ENCODE peak calls at places on chromosomes 6 and 20, in seven cellular contexts. U, J, G, X, Q, S and D are unnamed samples.

GRCh38 chr6:84252140-84252539 is 24.7 kb upstream of the CEP162 start:
- DNase-seq in U (no peak), J (no peak), G (no peak), X (peak), Q (no peak), S (no peak), D (no peak)

GRCh38 chr6:127518710-127519468 is at the start of gene MTCL3:
- DNase-seq in U (no peak), J (peak), G (peak), X (peak), Q (peak), S (peak), D (peak)

GRCh38 chr6:25637946-25638345 is 14.1 kb upstream of the SCGN start:
- DNase-seq in U (no peak), J (peak), G (no peak), X (no peak), Q (no peak), S (peak), D (no peak)

GRCh38 chr6:85360794-85361642 is 88.9 kb upstream of the NT5E start:
- DNase-seq in U (peak), J (peak), G (no peak), X (peak), Q (peak), S (no peak), D (peak)

GRCh38 chr6:88311561-88311960 is 145.4 kb upstream of the CNR1 start:
- DNase-seq in U (no peak), J (no peak), G (no peak), X (no peak), Q (no peak), S (no peak), D (no peak)

GRCh38 chr6:82176616-82177015 is 70.9 kb downstream of the IBTK start:
- DNase-seq in U (no peak), J (no peak), G (no peak), X (peak), Q (no peak), S (no peak), D (no peak)

GRCh38 chr6:133710826-133711225 is 178.1 kb upstream of the TCF21 start:
- DNase-seq in U (no peak), J (peak), G (no peak), X (no peak), Q (no peak), S (no peak), D (no peak)

GRCh38 chr6:158768396-158768795 is 50.8 kb downstream of the EZR start:
- DNase-seq in U (no peak), J (no peak), G (no peak), X (no peak), Q (no peak), S (no peak), D (no peak)

GRCh38 chr6:161066511-161066910 is 74.9 kb downstream of the MAP3K4 start:
- DNase-seq in U (no peak), J (peak), G (no peak), X (no peak), Q (no peak), S (no peak), D (no peak)

GRCh38 chr6:54802775-54803631 is 43.6 kb upstream of the FAM83B start:
- DNase-seq in U (no peak), J (peak), G (no peak), X (peak), Q (peak), S (no peak), D (no peak)

GRCh38 chr6:89034586-89035251 is 45.8 kb upstream of the PNRC1 start:
- DNase-seq in U (peak), J (peak), G (no peak), X (peak), Q (peak), S (no peak), D (no peak)

GRCh38 chr6:139533166-139533565 is 158.7 kb upstream of the CITED2 start:
- DNase-seq in U (no peak), J (no peak), G (no peak), X (peak), Q (no peak), S (no peak), D (no peak)

GRCh38 chr6:108738684-108739406 is 109.4 kb upstream of the ARMC2 start:
- DNase-seq in U (no peak), J (no peak), G (no peak), X (no peak), Q (peak), S (no peak), D (no peak)

GRCh38 chr20:35311409-35311808 is 19.2 kb upstream of the FAM83C start:
- DNase-seq in U (no peak), J (peak), G (no peak), X (no peak), Q (peak), S (no peak), D (peak)

GRCh38 chr6:17042422-17043147 is 59.3 kb upstream of the STMND1 start:
- DNase-seq in U (no peak), J (peak), G (no peak), X (peak), Q (peak), S (no peak), D (peak)

GRCh38 chr20:38201356-38201755 is 36.3 kb upstream of the TGM2 start:
- DNase-seq in U (peak), J (peak), G (no peak), X (peak), Q (peak), S (no peak), D (peak)

GRCh38 chr6:37555040-37555781 is 55.5 kb upstream of the CCDC167 start:
- DNase-seq in U (no peak), J (no peak), G (no peak), X (no peak), Q (no peak), S (no peak), D (peak)

GRCh38 chr6:56661298-56661697 is 18.6 kb upstream of the DST start:
- DNase-seq in U (no peak), J (peak), G (no peak), X (no peak), Q (no peak), S (no peak), D (no peak)

GRCh38 chr20:63530788-63531160 is 6.4 kb downstream of the PTK6 start:
- DNase-seq in U (no peak), J (no peak), G (no peak), X (no peak), Q (no peak), S (no peak), D (no peak)

GRCh38 chr20:41436679-41437078 is 70.1 kb upstream of the EMILIN3 start:
- DNase-seq in U (no peak), J (peak), G (no peak), X (peak), Q (peak), S (no peak), D (no peak)

GRCh38 chr6:3061501-3061941 is 6.8 kb upstream of the RIPK1 start:
- DNase-seq in U (no peak), J (peak), G (no peak), X (peak), Q (peak), S (no peak), D (no peak)

GRCh38 chr6:38262041-38262440 is 377.7 kb downstream of the BTBD9 start:
- DNase-seq in U (no peak), J (peak), G (no peak), X (peak), Q (peak), S (no peak), D (peak)

GRCh38 chr6:2770171-2770570 is 5.0 kb downstream of the WRNIP1 start:
- DNase-seq in U (no peak), J (no peak), G (no peak), X (no peak), Q (no peak), S (no peak), D (no peak)

GRCh38 chr6:32113386-32114352 is 4.5 kb upstream of the TNXB start:
- DNase-seq in U (peak), J (no peak), G (no peak), X (peak), Q (peak), S (no peak), D (peak)

GRCh38 chr6:119594907-119595306 is 245.3 kb upstream of the MAN1A1 start:
- DNase-seq in U (no peak), J (peak), G (no peak), X (no peak), Q (no peak), S (no peak), D (no peak)

GRCh38 chr6:10633216-10633615 is 61.2 kb downstream of the C6orf52 start:
- DNase-seq in U (no peak), J (peak), G (no peak), X (peak), Q (peak), S (no peak), D (peak)

GRCh38 chr20:62822788-62823651 is 6.2 kb downstream of the COL9A3 start:
- DNase-seq in U (no peak), J (peak), G (no peak), X (no peak), Q (peak), S (peak), D (no peak)

GRCh38 chr6:14001329-14002012 is 76.7 kb downstream of the RNF182 start:
- DNase-seq in U (no peak), J (peak), G (no peak), X (peak), Q (peak), S (no peak), D (peak)

GRCh38 chr6:113607821-113608545 is 249.2 kb upstream of the MARCKS start:
- DNase-seq in U (no peak), J (no peak), G (no peak), X (no peak), Q (no peak), S (no peak), D (no peak)

GRCh38 chr6:131654326-131654725 is 17.2 kb downstream of the ENPP3 start:
- DNase-seq in U (no peak), J (peak), G (no peak), X (no peak), Q (peak), S (no peak), D (no peak)

GRCh38 chr6:101403566-101403965 is 10.1 kb downstream of the GRIK2 start:
- DNase-seq in U (no peak), J (no peak), G (no peak), X (no peak), Q (no peak), S (no peak), D (no peak)

GRCh38 chr6:158060447-158061360 is 79.0 kb downstream of the SYNJ2 start:
- DNase-seq in U (peak), J (peak), G (no peak), X (peak), Q (peak), S (peak), D (peak)

GRCh38 chr6:144736763-144737162 is 451.6 kb downstream of the UTRN start:
- DNase-seq in U (no peak), J (no peak), G (no peak), X (no peak), Q (no peak), S (no peak), D (no peak)